ENCODE peak calls at places on chromosomes 11 and 22, in four cellular contexts. C is suprapubic skin, K is K562, X is H1. B is an unnamed sample.
A peak's percentile ranks its signal among the peaks of the same experiment; 100 is the strongest.

GRCh38 chr11:61091373-61092279 is 10.7 kb upstream of the CD5 start:
- DNase-seq in X (no peak), C (no peak), K (peak; percentile 43), B (no peak)

GRCh38 chr11:125517116-125517804 is 21.2 kb upstream of the FEZ1 start:
- DNase-seq in C (no peak), X (peak; percentile 76), K (peak; percentile 47), B (no peak)

GRCh38 chr11:109132539-109132938 is 289.5 kb upstream of the C11orf87 start:
- DNase-seq in X (no peak), C (no peak), K (no peak), B (no peak)

GRCh38 chr11:9120659-9121350 is 29.4 kb upstream of the SCUBE2 start:
- DNase-seq in X (peak; percentile 78), C (no peak), K (peak; percentile 41), B (no peak)

GRCh38 chr11:38460901-38461300 is 1862.9 kb upstream of the RAG2 start:
- DNase-seq in C (no peak), X (no peak), K (no peak), B (no peak)

GRCh38 chr11:116379185-116379828 is 393.5 kb downstream of the BUD13 start:
- DNase-seq in K (peak; percentile 47), X (peak; percentile 81), C (no peak), B (no peak)

GRCh38 chr11:35765211-35765610 is 102.6 kb downstream of the TRIM44 start:
- DNase-seq in X (no peak), C (no peak), K (no peak), B (no peak)

GRCh38 chr11:73376168-73376802 is at the start of gene RELT:
- DNase-seq in X (peak; percentile 100), C (peak; percentile 91), K (peak; percentile 94), B (peak; percentile 99)

GRCh38 chr11:86041975-86042378 is 26.9 kb downstream of the PICALM start:
- DNase-seq in K (peak; percentile 78), X (peak; percentile 62), C (no peak), B (no peak)

GRCh38 chr11:4054643-4055042 is 40.0 kb upstream of the RRM1 start:
- DNase-seq in X (no peak), K (no peak), C (no peak), B (no peak)

GRCh38 chr11:128194226-128194625 is 393.1 kb downstream of the ETS1 start:
- DNase-seq in X (no peak), C (no peak), K (no peak), B (no peak)

GRCh38 chr11:34208266-34209135 is 103.1 kb downstream of the NAT10 start:
- DNase-seq in X (no peak), C (no peak), K (peak; percentile 39), B (no peak)

GRCh38 chr11:65887723-65888162 is 528 bp downstream of the FIBP start:
- DNase-seq in K (no peak), X (no peak), C (no peak), B (no peak)

GRCh38 chr11:17714356-17714854 is 5.0 kb upstream of the MYOD1 start:
- DNase-seq in K (no peak), X (peak; percentile 64), C (no peak), B (no peak)

GRCh38 chr11:15507592-15507991 is 392.9 kb downstream of the INSC start:
- DNase-seq in X (no peak), C (no peak), K (no peak), B (no peak)

GRCh38 chr11:29628584-29628983 is 388.2 kb downstream of the KCNA4 start:
- DNase-seq in K (no peak), X (no peak), C (no peak), B (no peak)

GRCh38 chr11:68767672-68768071 is 16.4 kb upstream of the TESMIN start:
- DNase-seq in X (no peak), K (no peak), C (no peak), B (no peak)

GRCh38 chr11:109486129-109486528 is 64.1 kb downstream of the C11orf87 start:
- DNase-seq in K (no peak), C (no peak), X (no peak), B (no peak)

GRCh38 chr11:60389279-60389910 is 6.9 kb upstream of the MS4A14 start:
- DNase-seq in X (no peak), K (no peak), C (no peak), B (no peak)

GRCh38 chr22:16932577-16932976 is 75.4 kb downstream of the GAB4 start:
- DNase-seq in K (no peak), C (no peak), X (no peak), B (no peak)

GRCh38 chr11:104134760-104135159 is 29.2 kb downstream of the PDGFD start:
- DNase-seq in K (no peak), C (no peak), X (no peak), B (no peak)

GRCh38 chr11:20207781-20208621 is 47.7 kb upstream of the DBX1 start:
- DNase-seq in K (no peak), X (peak; percentile 50), C (no peak), B (no peak)

GRCh38 chr11:71252782-71253730 is 679 bp upstream of the SHANK2 start:
- DNase-seq in X (peak; percentile 77), K (no peak), C (no peak), B (no peak)

GRCh38 chr11:7480132-7480531 is 5.2 kb upstream of the OLFML1 start:
- DNase-seq in C (no peak), K (no peak), X (no peak), B (no peak)

GRCh38 chr11:130815074-130815802 is 101.0 kb downstream of the SNX19 start:
- DNase-seq in X (no peak), C (no peak), K (no peak), B (no peak)

GRCh38 chr11:20011294-20011951 is 148.9 kb downstream of the DBX1 start:
- DNase-seq in K (no peak), X (no peak), C (no peak), B (no peak)

GRCh38 chr11:9629064-9629463 is 34.8 kb upstream of the SWAP70 start:
- DNase-seq in X (no peak), C (no peak), K (no peak), B (no peak)

GRCh38 chr22:38843716-38844660 is at the start of gene NPTXR:
- DNase-seq in C (no peak), K (peak; percentile 83), X (peak; percentile 71), B (no peak)
- TF ChIP-seq POLR2A in C (no peak), K (no peak), X (no peak), B (no peak)

DNA sequence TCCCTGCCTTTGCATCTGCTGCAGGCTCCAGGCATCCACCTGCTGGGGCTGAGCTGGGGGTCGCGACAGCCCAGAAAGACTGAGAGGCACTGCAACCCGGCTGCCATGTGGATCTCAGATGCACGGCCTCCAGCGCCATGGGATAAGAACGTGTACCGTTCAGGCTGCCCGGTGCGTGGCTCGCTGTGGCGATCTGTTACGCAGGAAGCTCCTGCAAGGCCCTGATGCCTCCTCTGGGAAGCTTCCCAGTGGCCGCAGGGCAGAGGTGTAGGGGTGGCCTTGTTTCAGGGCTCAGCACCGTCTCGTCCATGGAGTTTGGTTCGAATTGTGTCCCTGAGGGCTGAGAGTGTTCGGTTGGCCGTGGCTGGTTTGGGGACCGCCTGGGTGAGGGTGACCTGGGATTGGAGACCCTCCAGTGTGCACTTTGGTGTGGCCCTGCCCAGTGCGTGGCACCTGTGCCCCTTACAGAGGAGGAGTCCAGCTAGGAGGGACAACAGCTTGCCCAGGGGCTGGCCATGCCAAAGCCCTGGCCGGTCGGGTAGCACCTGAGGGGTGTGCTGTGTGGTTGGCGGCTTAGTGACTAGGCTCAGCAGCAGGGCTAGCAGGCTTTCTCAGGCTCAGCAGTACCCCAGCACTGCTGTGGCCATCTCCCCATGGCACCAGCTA is 1184.5 kb downstream of the BRD1 start:
- DNase-seq in X (no peak), K (no peak), C (no peak), B (no peak)
- H3K4me1 ChIP-seq in X (no peaks in the 10 kb centered on the region), K (no peaks in the 10 kb centered on the region), C (no peaks in the 10 kb centered on the region), B (no peaks in the 10 kb centered on the region)

GRCh38 chr11:77409046-77409445 is 64.8 kb downstream of the PAK1 start:
- DNase-seq in X (no peak), K (no peak), C (no peak), B (no peak)

GRCh38 chr11:77410076-77410827 is 63.6 kb downstream of the PAK1 start:
- DNase-seq in K (no peak), C (no peak), X (no peak), B (no peak)

GRCh38 chr11:77411238-77411637 is 62.7 kb downstream of the PAK1 start:
- DNase-seq in X (no peak), K (no peak), C (peak; percentile 64), B (peak; percentile 88)

GRCh38 chr11:77406396-77406795 is 67.5 kb downstream of the PAK1 start:
- DNase-seq in K (no peak), X (no peak), C (no peak), B (no peak)

DNA sequence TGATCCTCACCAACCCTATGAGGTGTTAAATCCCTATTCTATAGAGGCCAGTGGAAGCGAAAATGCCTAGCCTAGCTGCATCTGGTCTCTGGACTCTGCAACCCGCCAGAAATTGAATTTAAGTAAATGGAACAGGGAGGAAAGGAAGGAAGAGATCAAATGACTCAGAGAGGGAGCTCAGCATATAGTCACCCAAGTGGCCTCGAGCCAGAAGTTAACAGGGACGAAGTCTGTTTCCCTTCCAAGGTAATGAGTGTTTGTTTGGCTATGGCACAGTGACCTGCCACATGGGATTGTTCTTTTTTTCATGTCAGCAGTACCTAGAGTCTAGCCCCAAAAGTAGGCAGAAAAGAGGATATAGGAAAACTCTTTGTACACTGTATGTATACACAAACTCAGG is 66.3 kb downstream of the PAK1 start:
- DNase-seq in C (no peak), X (no peak), K (no peak), B (no peak)
- TF ChIP-seq POLR2AphosphoS5 in C (no peak), X (no peak), K (no peak), B (no peak)

GRCh38 chr11:112073941-112074811 is at the start of the genes NKAPD1 and PIH1D2:
- DNase-seq in C (peak; percentile 88), K (peak; percentile 80), X (peak; percentile 83), B (peak; percentile 91)
- TF ChIP-seq POLR2A in C (no peak), K (peak; percentile 79), X (no peak), B (peak; percentile 33)

GRCh38 chr22:19148417-19149046 is 1.6 kb downstream of the GSC2 start:
- DNase-seq in K (no peak), X (no peak), C (no peak), B (peak; percentile 51)
- H3K4me1 ChIP-seq in K (no peaks in the 10 kb centered on the region), X (peaks cover 7% of the 10 kb centered on the region), C (peaks cover 21% of the 10 kb centered on the region), B (peaks cover 25% of the 10 kb centered on the region)

B was measured in spleen.